ENCODE peak calls at places on chromosomes 6 and 20, in four cellular contexts. One of them, this sample, is unnamed.

GRCh38 chr20:10540636-10541493 is 105.8 kb downstream of the SLX4IP start:
- DNase-seq in neural progenitor cell: no peak
- DNase-seq in K562: no peak
- DNase-seq in GM23248: peak; percentile 86
- DNase-seq in this sample: no peak

GRCh38 chr6:19301980-19302379 is 535.2 kb upstream of the ID4 start:
- DNase-seq in neural progenitor cell: peak; percentile 40
- DNase-seq in K562: no peak
- DNase-seq in GM23248: peak; percentile 85
- DNase-seq in this sample: no peak

GRCh38 chr20:44172572-44172950 is 14.4 kb downstream of the JPH2 start:
- DNase-seq in GM23248: no peak
- DNase-seq in K562: no peak
- DNase-seq in neural progenitor cell: no peak
- DNase-seq in this sample: no peak

GRCh38 chr6:148745926-148746325 is 904 bp upstream of the UST start:
- DNase-seq in GM23248: peak; percentile 55
- DNase-seq in K562: no peak
- DNase-seq in neural progenitor cell: no peak
- DNase-seq in this sample: no peak

GRCh38 chr6:90890681-90891337 is 303.9 kb upstream of the MAP3K7 start:
- DNase-seq in K562: no peak
- DNase-seq in neural progenitor cell: peak; percentile 51
- DNase-seq in GM23248: no peak
- DNase-seq in this sample: no peak

GRCh38 chr20:38445901-38446425 is 10.8 kb upstream of the SNHG17 start:
- DNase-seq in GM23248: no peak
- DNase-seq in K562: no peak
- DNase-seq in neural progenitor cell: no peak
- DNase-seq in this sample: no peak

GRCh38 chr20:63332488-63333240 is 28.5 kb downstream of the CHRNA4 start:
- DNase-seq in GM23248: no peak
- DNase-seq in K562: no peak
- DNase-seq in neural progenitor cell: no peak
- DNase-seq in this sample: no peak

GRCh38 chr6:169775321-169775720 is 23.9 kb downstream of the ERMARD start:
- DNase-seq in GM23248: no peak
- DNase-seq in K562: no peak
- DNase-seq in neural progenitor cell: no peak
- DNase-seq in this sample: no peak

GRCh38 chr6:7389162-7389450 is 436 bp downstream of the CAGE1 start:
- DNase-seq in K562: no peak
- DNase-seq in GM23248: peak; percentile 78
- DNase-seq in neural progenitor cell: no peak
- DNase-seq in this sample: peak; percentile 77

GRCh38 chr6:109204511-109204910 is 109.2 kb downstream of the CEP57L1 start:
- DNase-seq in GM23248: no peak
- DNase-seq in neural progenitor cell: no peak
- DNase-seq in K562: no peak
- DNase-seq in this sample: no peak

GRCh38 chr6:150987371-150987828 is 121.9 kb downstream of the MTHFD1L start:
- DNase-seq in neural progenitor cell: no peak
- DNase-seq in K562: no peak
- DNase-seq in GM23248: no peak
- DNase-seq in this sample: no peak

GRCh38 chr6:5334341-5334740 is 73.0 kb downstream of the FARS2 start:
- DNase-seq in neural progenitor cell: no peak
- DNase-seq in GM23248: no peak
- DNase-seq in K562: no peak
- DNase-seq in this sample: no peak

GRCh38 chr6:11650297-11650696 is 112.7 kb downstream of the TMEM170B start:
- DNase-seq in neural progenitor cell: peak; percentile 90
- DNase-seq in K562: no peak
- DNase-seq in GM23248: peak; percentile 56
- DNase-seq in this sample: peak; percentile 53

GRCh38 chr6:50602191-50602810 is 111.0 kb upstream of the TFAP2D start:
- DNase-seq in neural progenitor cell: peak; percentile 43
- DNase-seq in K562: peak; percentile 55
- DNase-seq in GM23248: peak; percentile 41
- DNase-seq in this sample: peak; percentile 40

GRCh38 chr6:109008537-109008950 is 86.1 kb downstream of the SESN1 start:
- DNase-seq in neural progenitor cell: no peak
- DNase-seq in K562: no peak
- DNase-seq in GM23248: peak; percentile 83
- DNase-seq in this sample: no peak

GRCh38 chr20:24049081-24049480 is 60.5 kb upstream of the GGTLC1 start:
- DNase-seq in GM23248: no peak
- DNase-seq in neural progenitor cell: no peak
- DNase-seq in K562: no peak
- DNase-seq in this sample: no peak

GRCh38 chr6:98747246-98747645 is 87.1 kb upstream of the POU3F2 start:
- DNase-seq in GM23248: no peak
- DNase-seq in neural progenitor cell: no peak
- DNase-seq in K562: no peak
- DNase-seq in this sample: no peak
- H3K4me3 ChIP-seq in GM23248: no peak overlapping the region
- H3K4me3 ChIP-seq in neural progenitor cell: no peak overlapping the region
- H3K4me3 ChIP-seq in K562: no peak overlapping the region
- H3K4me3 ChIP-seq in this sample: no peak overlapping the region

GRCh38 chr6:52174118-52174517 is 12.1 kb upstream of the IL17A start:
- DNase-seq in GM23248: no peak
- DNase-seq in K562: no peak
- DNase-seq in neural progenitor cell: no peak
- DNase-seq in this sample: no peak

GRCh38 chr6:52177961-52178360 is 8.2 kb upstream of the IL17A start:
- DNase-seq in GM23248: no peak
- DNase-seq in K562: no peak
- DNase-seq in neural progenitor cell: no peak
- DNase-seq in this sample: no peak

GRCh38 chr6:52180787-52181558 is 5.2 kb upstream of the IL17A start:
- DNase-seq in GM23248: no peak
- DNase-seq in K562: no peak
- DNase-seq in neural progenitor cell: no peak
- DNase-seq in this sample: no peak

DNA sequence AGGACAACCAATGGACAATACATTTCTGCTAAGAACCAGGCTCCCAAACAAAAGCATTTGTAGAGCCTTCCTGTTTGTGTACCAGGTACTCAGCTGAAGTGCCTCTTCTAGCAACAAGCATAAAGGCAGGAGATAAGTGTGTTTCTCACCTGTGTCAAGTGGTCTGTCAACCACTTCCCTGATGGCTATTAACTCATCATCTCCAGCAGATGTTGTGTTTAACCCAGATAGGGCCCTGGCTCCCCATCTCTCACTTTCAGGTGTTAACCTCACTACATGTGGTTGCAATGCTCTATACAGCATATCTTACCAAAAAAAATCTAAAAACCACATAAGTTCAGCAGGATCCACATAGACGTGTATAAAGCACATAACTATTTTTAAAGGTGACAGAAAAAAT is 9.6 kb upstream of the IL17A start:
- DNase-seq in GM23248: no peak
- DNase-seq in K562: no peak
- DNase-seq in neural progenitor cell: no peak
- DNase-seq in this sample: no peak
- H3K27me3 ChIP-seq in GM23248: peaks cover 4% of the 10 kb centered on the region
- H3K27me3 ChIP-seq in K562: no peaks in the 10 kb centered on the region
- H3K27me3 ChIP-seq in neural progenitor cell: no peaks in the 10 kb centered on the region
- H3K27me3 ChIP-seq in this sample: no peaks in the 10 kb centered on the region

DNA sequence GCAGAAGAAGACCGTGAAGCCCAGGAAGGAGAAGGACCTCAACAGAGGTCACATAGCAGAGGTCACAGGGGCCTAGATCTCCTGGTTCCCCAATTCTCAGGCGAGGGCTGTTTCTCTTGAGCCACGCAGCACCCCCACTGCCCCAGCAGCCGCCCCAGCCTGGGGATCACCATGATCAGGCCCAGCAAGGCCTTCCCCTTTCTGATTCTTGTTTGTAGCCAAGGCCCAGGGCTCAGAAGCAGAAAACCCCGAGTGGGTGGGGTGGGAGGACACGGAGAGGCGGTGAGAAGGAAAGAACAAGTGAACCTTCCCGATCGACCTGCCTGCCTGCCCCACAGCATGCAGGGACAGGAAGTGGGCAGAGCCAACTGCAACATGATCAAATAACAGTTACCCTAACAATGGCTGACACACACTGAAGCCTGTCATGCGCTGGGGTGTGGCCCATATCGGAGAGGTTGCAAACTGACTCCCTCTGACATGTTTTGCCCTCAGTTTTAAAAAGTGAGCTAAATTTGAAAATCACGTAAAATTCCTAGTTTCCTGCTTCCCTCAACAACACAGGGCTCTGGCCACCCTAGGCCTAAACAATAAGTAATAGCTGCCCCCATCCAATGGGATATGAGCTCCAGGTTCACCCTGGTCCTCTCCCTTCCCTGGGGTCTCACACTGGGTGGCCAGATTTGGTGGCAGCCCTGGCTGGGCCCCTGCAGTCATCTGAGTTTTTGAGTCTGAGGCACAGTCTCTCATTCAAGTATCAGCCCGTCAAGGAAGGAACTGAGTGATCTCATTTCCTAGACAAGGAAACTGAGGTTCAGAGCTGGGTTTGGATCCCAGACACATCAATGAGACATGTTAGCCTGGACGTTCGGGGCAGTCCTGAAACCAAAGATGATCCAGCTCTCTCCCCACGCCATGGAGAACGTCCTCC is 6.5 kb downstream of the PEDS1 start:
- DNase-seq in neural progenitor cell: peak; percentile 46
- DNase-seq in GM23248: no peak
- DNase-seq in K562: peak; percentile 51
- DNase-seq in this sample: no peak
- H3K4me1 ChIP-seq in neural progenitor cell: peaks cover 13% of the 10 kb centered on the region
- H3K4me1 ChIP-seq in GM23248: peaks cover 50% of the 10 kb centered on the region
- H3K4me1 ChIP-seq in K562: peaks cover 52% of the 10 kb centered on the region
- H3K4me1 ChIP-seq in this sample: peaks cover 4% of the 10 kb centered on the region

GRCh38 chr6:163262080-163262479 is 152.4 kb upstream of the QKI start:
- DNase-seq in K562: no peak
- DNase-seq in neural progenitor cell: no peak
- DNase-seq in GM23248: no peak
- DNase-seq in this sample: no peak

GRCh38 chr6:163260911-163261310 is 153.6 kb upstream of the QKI start:
- DNase-seq in K562: no peak
- DNase-seq in GM23248: no peak
- DNase-seq in neural progenitor cell: peak; percentile 31
- DNase-seq in this sample: peak; percentile 19

GRCh38 chr6:163259689-163260088 is 154.8 kb upstream of the QKI start:
- DNase-seq in K562: no peak
- DNase-seq in neural progenitor cell: no peak
- DNase-seq in GM23248: no peak
- DNase-seq in this sample: no peak

GRCh38 chr6:163261361-163261760 is 153.2 kb upstream of the QKI start:
- DNase-seq in K562: no peak
- DNase-seq in neural progenitor cell: no peak
- DNase-seq in GM23248: no peak
- DNase-seq in this sample: no peak

DNA sequence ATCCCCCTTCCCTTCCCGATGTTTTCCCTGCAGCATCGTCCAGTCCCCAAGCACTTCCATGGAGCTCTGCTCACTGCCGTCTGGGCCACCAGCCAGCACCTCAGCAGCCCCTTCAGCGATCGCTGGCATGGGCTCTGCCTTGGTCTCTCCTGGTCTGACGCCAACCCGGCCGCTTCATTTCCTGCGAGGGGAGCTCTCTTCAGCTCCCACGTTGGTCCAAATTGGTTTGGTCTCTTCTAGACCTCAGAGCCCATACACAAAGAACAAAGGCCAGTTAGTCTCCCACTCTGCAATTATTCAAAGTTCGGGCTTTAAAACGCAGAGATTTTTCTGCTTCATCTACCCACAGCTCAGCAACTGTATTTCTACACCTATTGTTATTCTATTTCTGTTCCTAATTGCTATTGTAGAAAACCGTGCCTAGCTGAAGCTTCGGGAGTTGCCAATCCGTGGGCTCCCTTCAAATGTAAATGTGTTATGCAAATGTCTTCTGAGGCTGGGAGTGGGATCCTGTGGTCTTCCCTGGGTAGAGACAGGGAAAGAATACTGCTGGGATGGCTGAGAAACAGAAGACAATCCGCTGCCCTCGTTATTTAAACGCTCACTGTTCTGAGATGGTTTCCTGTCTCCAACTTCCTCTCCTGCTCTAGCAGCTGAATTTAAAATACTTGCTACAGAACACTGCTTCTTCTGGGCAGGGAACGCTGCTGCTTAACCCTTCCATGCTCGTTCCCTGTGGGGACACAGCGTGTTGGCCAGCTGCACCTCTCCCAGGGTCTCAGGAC is 154.2 kb upstream of the QKI start:
- DNase-seq in K562: no peak
- DNase-seq in GM23248: peak; percentile 15
- DNase-seq in neural progenitor cell: peak; percentile 68
- DNase-seq in this sample: peak; percentile 99
- H3K4me3 ChIP-seq in K562: no peak overlapping the region
- H3K4me3 ChIP-seq in GM23248: peak overlapping the region; percentile 53
- H3K4me3 ChIP-seq in neural progenitor cell: peak overlapping the region; percentile 38
- H3K4me3 ChIP-seq in this sample: peak overlapping the region; percentile 6

GRCh38 chr20:57582432-57583288 is 21.8 kb downstream of the PCK1 start:
- DNase-seq in neural progenitor cell: peak; percentile 64
- DNase-seq in GM23248: no peak
- DNase-seq in K562: peak; percentile 40
- DNase-seq in this sample: peak; percentile 27
- H3K27me3 ChIP-seq in neural progenitor cell: no peaks in the 10 kb centered on the region
- H3K27me3 ChIP-seq in GM23248: peaks cover 82% of the 10 kb centered on the region
- H3K27me3 ChIP-seq in K562: peaks cover 16% of the 10 kb centered on the region
- H3K27me3 ChIP-seq in this sample: peaks cover 10% of the 10 kb centered on the region

GRCh38 chr6:105253787-105254186 is 74.0 kb upstream of the POPDC3 start:
- DNase-seq in K562: no peak
- DNase-seq in neural progenitor cell: no peak
- DNase-seq in GM23248: no peak
- DNase-seq in this sample: no peak

GRCh38 chr6:105257350-105257749 is 77.5 kb upstream of the POPDC3 start:
- DNase-seq in neural progenitor cell: no peak
- DNase-seq in GM23248: no peak
- DNase-seq in K562: no peak
- DNase-seq in this sample: peak; percentile 55

GRCh38 chr6:105259912-105260889 is 80.4 kb upstream of the POPDC3 start:
- DNase-seq in GM23248: no peak
- DNase-seq in neural progenitor cell: peak; percentile 61
- DNase-seq in K562: no peak
- DNase-seq in this sample: peak; percentile 37

GRCh38 chr6:105263685-105264298 is 84.0 kb upstream of the POPDC3 start:
- DNase-seq in GM23248: no peak
- DNase-seq in neural progenitor cell: no peak
- DNase-seq in K562: no peak
- DNase-seq in this sample: no peak

DNA sequence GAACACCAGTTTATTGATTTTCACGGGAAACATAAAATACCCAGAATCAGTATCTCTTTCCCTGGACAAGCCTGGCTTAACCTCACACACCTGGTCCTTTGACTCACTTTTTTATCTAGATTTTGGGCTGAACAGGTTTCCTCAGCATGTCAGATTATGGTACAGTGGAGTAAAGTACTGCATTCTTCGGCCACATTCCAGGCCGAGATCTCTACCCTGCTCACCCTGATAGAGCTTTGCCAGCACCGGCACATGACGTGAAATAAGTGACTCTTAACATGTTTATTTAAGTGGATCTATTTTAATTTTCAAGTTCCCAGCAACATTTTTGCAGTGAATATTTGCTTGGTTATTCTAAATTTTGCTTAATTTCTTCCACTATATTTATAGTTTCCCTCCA is 79.0 kb upstream of the POPDC3 start:
- DNase-seq in neural progenitor cell: no peak
- DNase-seq in GM23248: no peak
- DNase-seq in K562: no peak
- DNase-seq in this sample: no peak
- H3K4me1 ChIP-seq in neural progenitor cell: peaks cover 25% of the 10 kb centered on the region
- H3K4me1 ChIP-seq in GM23248: no peaks in the 10 kb centered on the region
- H3K4me1 ChIP-seq in K562: no peaks in the 10 kb centered on the region
- H3K4me1 ChIP-seq in this sample: peaks cover 37% of the 10 kb centered on the region